ENCODE peak calls at places on chromosome 5, in four cellular contexts. I is IMR-90, B is SJSA1, Z is neuronal stem cell. A is an unnamed sample.

GRCh38 chr5:109705596-109705995 is 15.9 kb downstream of the MAN2A1 start:
- DNase-seq in B (no peak), I (peak; percentile 69), Z (no peak), A (no peak)

GRCh38 chr5:45060686-45061085 is 251.9 kb downstream of the MRPS30 start:
- DNase-seq in Z (no peak), B (peak; percentile 88), I (no peak), A (no peak)

GRCh38 chr5:98248949-98249348 is 524.5 kb upstream of the RGMB start:
- DNase-seq in B (no peak), Z (no peak), I (peak; percentile 96), A (peak; percentile 41)

GRCh38 chr5:157998021-157998504 is 139.1 kb upstream of the CLINT1 start:
- DNase-seq in Z (no peak), B (no peak), I (peak; percentile 26), A (no peak)

GRCh38 chr5:126868961-126869451 is 92.1 kb downstream of the LMNB1 start:
- DNase-seq in I (peak; percentile 45), Z (peak; percentile 24), B (no peak), A (no peak)

GRCh38 chr5:78615697-78616096 is 32.9 kb downstream of the LHFPL2 start:
- DNase-seq in Z (no peak), B (no peak), I (peak; percentile 68), A (no peak)

GRCh38 chr5:141105350-141105749 is 5.1 kb downstream of the PCDHB3 start:
- DNase-seq in I (no peak), B (no peak), Z (no peak), A (no peak)

GRCh38 chr5:72433520-72433919 is 73.7 kb downstream of the ZNF366 start:
- DNase-seq in I (no peak), Z (no peak), B (no peak), A (no peak)

GRCh38 chr5:57304931-57305330 is 131.1 kb downstream of the GPBP1 start:
- DNase-seq in I (no peak), Z (no peak), B (no peak), A (no peak)

GRCh38 chr5:169649486-169649885 is 12.4 kb downstream of the DOCK2 start:
- DNase-seq in Z (no peak), B (no peak), I (no peak), A (no peak)

GRCh38 chr5:10366310-10367297 is 13.1 kb downstream of the MARCHF6 start:
- DNase-seq in B (peak; percentile 81), I (peak; percentile 54), Z (no peak), A (no peak)

GRCh38 chr5:19866088-19866446 is 121.9 kb downstream of the CDH18 start:
- DNase-seq in I (no peak), Z (no peak), B (no peak), A (peak; percentile 58)

GRCh38 chr5:177335043-177335700 is 16.3 kb downstream of the LMAN2 start:
- DNase-seq in I (no peak), Z (no peak), B (no peak), A (no peak)

GRCh38 chr5:132771559-132771998 is 5.5 kb downstream of the SEPTIN8 start:
- DNase-seq in B (peak; percentile 35), Z (no peak), I (peak; percentile 67), A (peak; percentile 46)

GRCh38 chr5:112628219-112628618 is 109.5 kb upstream of the APC start:
- DNase-seq in Z (peak; percentile 36), B (no peak), I (no peak), A (no peak)

GRCh38 chr5:98398465-98398864 is 375.0 kb upstream of the RGMB start:
- DNase-seq in Z (no peak), I (no peak), B (no peak), A (no peak)

GRCh38 chr5:142659405-142659804 is 26.5 kb downstream of the FGF1 start:
- DNase-seq in B (no peak), Z (no peak), I (no peak), A (no peak)

GRCh38 chr5:149380466-149381121 is 1.5 kb upstream of the IL17B start:
- DNase-seq in B (peak; percentile 34), I (no peak), Z (no peak), A (no peak)

GRCh38 chr5:135251099-135251498 is 147.9 kb downstream of the MACROH2A1 start:
- DNase-seq in B (no peak), I (no peak), Z (peak; percentile 30), A (no peak)

GRCh38 chr5:42840279-42840678 is 28.6 kb upstream of the SELENOP start:
- DNase-seq in Z (no peak), B (no peak), I (peak; percentile 58), A (peak; percentile 80)

GRCh38 chr5:142551242-142552067 is 134.4 kb downstream of the FGF1 start:
- DNase-seq in I (peak; percentile 22), Z (peak; percentile 47), B (no peak), A (no peak)

GRCh38 chr5:115585265-115585664 is 17.0 kb downstream of the TICAM2 start:
- DNase-seq in B (no peak), Z (no peak), I (peak; percentile 55), A (no peak)

GRCh38 chr5:122415481-122416120 is 103.6 kb downstream of the SNCAIP start:
- DNase-seq in B (peak; percentile 39), I (peak; percentile 80), Z (peak; percentile 53), A (peak; percentile 13)

GRCh38 chr5:35938518-35939227 is at the start of gene CAPSL:
- DNase-seq in B (no peak), I (peak; percentile 70), Z (peak; percentile 74), A (no peak)

GRCh38 chr5:103373576-103374472 is 115.3 kb downstream of the MACIR start:
- DNase-seq in Z (no peak), B (no peak), I (no peak), A (no peak)

GRCh38 chr5:14581891-14582796 is 552 bp downstream of the OTULINL start:
- DNase-seq in Z (no peak), B (peak; percentile 42), I (no peak), A (no peak)

GRCh38 chr5:38948501-38948900 is 102.7 kb downstream of the OSMR start:
- DNase-seq in Z (no peak), B (no peak), I (peak; percentile 65), A (peak; percentile 21)

DNA sequence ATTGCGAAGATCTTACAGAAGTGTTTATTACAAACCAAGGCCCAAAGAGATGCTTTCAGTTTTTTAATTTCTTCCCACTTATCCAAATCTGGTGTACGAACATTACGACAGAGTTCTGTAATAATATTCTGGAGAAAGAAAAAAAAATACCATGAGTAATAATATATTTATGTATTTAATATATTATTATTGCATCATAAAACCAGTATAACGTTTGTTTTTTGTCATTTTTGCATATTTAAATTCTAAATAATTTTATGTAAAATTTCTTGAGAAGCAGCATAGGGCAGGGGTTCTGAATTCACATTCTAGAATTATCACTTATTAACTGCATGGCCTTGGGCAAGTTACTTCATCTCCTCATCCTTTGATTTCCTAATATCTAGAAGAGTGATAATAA is 107.6 kb downstream of the OSMR start:
- DNase-seq in B (no peak), Z (no peak), I (no peak), A (no peak)
- H3K36me3 ChIP-seq in B (peaks cover 57% of the 10 kb centered on the region), Z (peaks cover 7% of the 10 kb centered on the region), I (peaks cover 22% of the 10 kb centered on the region), A (peaks cover 6% of the 10 kb centered on the region)

GRCh38 chr5:31495336-31495735 is 36.6 kb downstream of the DROSHA start:
- DNase-seq in B (no peak), I (no peak), Z (no peak), A (no peak)
- H3K36me3 ChIP-seq in B (peaks cover 6% of the 10 kb centered on the region), I (peaks cover 37% of the 10 kb centered on the region), Z (peaks cover 48% of the 10 kb centered on the region), A (peaks cover 10% of the 10 kb centered on the region)

GRCh38 chr5:179967489-179967888 is 59.8 kb upstream of the TBC1D9B start:
- DNase-seq in B (no peak), I (peak; percentile 20), Z (no peak), A (no peak)
- H3K36me3 ChIP-seq in B (no peaks in the 10 kb centered on the region), I (peaks cover 26% of the 10 kb centered on the region), Z (peaks cover 40% of the 10 kb centered on the region), A (peaks cover 6% of the 10 kb centered on the region)

GRCh38 chr5:1726956-1727355 is 72.7 kb downstream of the MRPL36 start:
- DNase-seq in Z (no peak), I (no peak), B (no peak), A (no peak)

GRCh38 chr5:1727571-1727970 is 72.1 kb downstream of the MRPL36 start:
- DNase-seq in B (no peak), I (no peak), Z (no peak), A (no peak)

GRCh38 chr5:1725641-1726468 is 73.8 kb downstream of the MRPL36 start:
- DNase-seq in B (no peak), I (no peak), Z (peak; percentile 29), A (no peak)

GRCh38 chr5:1724822-1725602 is 74.6 kb downstream of the MRPL36 start:
- DNase-seq in B (no peak), I (no peak), Z (no peak), A (no peak)

DNA sequence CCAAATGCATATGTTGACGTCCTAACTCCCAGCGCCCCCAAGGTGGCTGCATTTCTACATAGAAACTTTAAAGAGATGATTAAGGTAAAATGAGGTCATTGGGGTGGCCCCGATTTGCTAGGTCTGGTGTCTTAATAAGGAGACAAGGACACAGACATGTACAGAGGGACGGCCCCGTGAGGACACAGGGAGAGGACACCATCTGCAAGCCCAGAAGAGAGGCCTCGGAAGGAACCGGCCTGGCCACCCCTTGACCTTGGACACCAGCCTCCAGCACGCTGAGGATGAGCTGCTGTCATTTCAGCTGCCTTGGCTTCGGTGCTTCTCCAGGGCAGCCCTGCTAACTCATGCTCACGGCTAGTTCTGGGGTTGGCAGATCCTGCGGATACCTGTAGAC is 73.2 kb downstream of the MRPL36 start:
- DNase-seq in I (no peak), Z (no peak), B (no peak), A (no peak)
- H3K36me3 ChIP-seq in I (no peaks in the 10 kb centered on the region), Z (no peaks in the 10 kb centered on the region), B (no peaks in the 10 kb centered on the region), A (no peaks in the 10 kb centered on the region)

A was measured in BJ.